ENCODE peak calls at places on chromosome 4, in four cellular contexts. S is ovary, P is tibial nerve, Z is mucosa of descending colon. R is an unnamed sample.

GRCh38 chr4:69984030-69984443 is 11.7 kb upstream of the STATH start:
- DNase-seq in S (no peak), P (no peak), Z (peak), R (no peak)

GRCh38 chr4:7753931-7754465 is 185.7 kb downstream of the AFAP1 start:
- DNase-seq in S (no peak), P (no peak), Z (no peak), R (no peak)

GRCh38 chr4:163121689-163122088 is 45.0 kb downstream of the NAF1 start:
- DNase-seq in S (no peak), P (no peak), Z (no peak), R (no peak)

GRCh38 chr4:146407669-146408084 is 114.1 kb downstream of the SLC10A7 start:
- DNase-seq in S (no peak), P (no peak), Z (no peak), R (no peak)

GRCh38 chr4:157572291-157572690 is 351.8 kb downstream of the GRIA2 start:
- DNase-seq in S (no peak), P (no peak), Z (no peak), R (no peak)

GRCh38 chr4:103091601-103092223 is 7.9 kb downstream of the BDH2 start:
- DNase-seq in S (no peak), P (no peak), Z (peak), R (no peak)

GRCh38 chr4:113434247-113434587 is 327.3 kb downstream of the CAMK2D start:
- DNase-seq in S (no peak), P (no peak), Z (no peak), R (no peak)

GRCh38 chr4:162115323-162115722 is 48.5 kb downstream of the FSTL5 start:
- DNase-seq in S (no peak), P (no peak), Z (no peak), R (no peak)

GRCh38 chr4:26701786-26702227 is 117.9 kb downstream of the TBC1D19 start:
- DNase-seq in S (no peak), P (no peak), Z (no peak), R (no peak)

GRCh38 chr4:186840222-186840701 is 116.6 kb upstream of the FAT1 start:
- DNase-seq in S (peak), P (peak), Z (no peak), R (no peak)

GRCh38 chr4:78024692-78025091 is 32.4 kb upstream of the FRAS1 start:
- DNase-seq in S (no peak), P (no peak), Z (no peak), R (no peak)

GRCh38 chr4:53586121-53586816 is 5.0 kb downstream of the LNX1 start:
- DNase-seq in S (no peak), P (no peak), Z (no peak), R (no peak)

GRCh38 chr4:15926486-15926885 is 12.1 kb downstream of the FGFBP1 start:
- DNase-seq in S (no peak), P (no peak), Z (no peak), R (no peak)

GRCh38 chr4:79048878-79049277 is 109.6 kb upstream of the PAQR3 start:
- DNase-seq in S (no peak), P (no peak), Z (no peak), R (no peak)

DNA sequence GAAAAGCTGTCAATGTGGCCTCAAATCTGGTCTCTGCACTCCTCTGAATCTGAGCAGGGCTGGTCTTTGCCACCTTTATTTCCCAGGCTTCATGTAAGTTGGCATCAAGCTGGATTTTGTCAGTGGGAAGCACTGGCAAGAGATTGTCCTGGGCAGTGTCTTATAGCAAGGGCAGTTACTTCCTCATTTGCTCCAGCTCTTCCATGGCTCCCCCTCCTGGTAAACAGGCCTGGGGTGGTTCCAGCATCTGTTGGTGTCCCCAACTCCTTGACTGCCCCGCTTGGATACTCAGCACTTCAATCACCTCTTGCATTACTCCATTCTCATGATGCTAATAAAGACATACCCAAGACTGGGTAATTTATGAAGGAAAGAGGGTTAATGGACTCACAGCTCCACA is 15.0 kb upstream of the REST start:
- DNase-seq in S (no peak), P (no peak), Z (no peak), R (no peak)
- TF ChIP-seq CTCF in S (no peak), P (no peak), Z (no peak), R (no peak)

DNA sequence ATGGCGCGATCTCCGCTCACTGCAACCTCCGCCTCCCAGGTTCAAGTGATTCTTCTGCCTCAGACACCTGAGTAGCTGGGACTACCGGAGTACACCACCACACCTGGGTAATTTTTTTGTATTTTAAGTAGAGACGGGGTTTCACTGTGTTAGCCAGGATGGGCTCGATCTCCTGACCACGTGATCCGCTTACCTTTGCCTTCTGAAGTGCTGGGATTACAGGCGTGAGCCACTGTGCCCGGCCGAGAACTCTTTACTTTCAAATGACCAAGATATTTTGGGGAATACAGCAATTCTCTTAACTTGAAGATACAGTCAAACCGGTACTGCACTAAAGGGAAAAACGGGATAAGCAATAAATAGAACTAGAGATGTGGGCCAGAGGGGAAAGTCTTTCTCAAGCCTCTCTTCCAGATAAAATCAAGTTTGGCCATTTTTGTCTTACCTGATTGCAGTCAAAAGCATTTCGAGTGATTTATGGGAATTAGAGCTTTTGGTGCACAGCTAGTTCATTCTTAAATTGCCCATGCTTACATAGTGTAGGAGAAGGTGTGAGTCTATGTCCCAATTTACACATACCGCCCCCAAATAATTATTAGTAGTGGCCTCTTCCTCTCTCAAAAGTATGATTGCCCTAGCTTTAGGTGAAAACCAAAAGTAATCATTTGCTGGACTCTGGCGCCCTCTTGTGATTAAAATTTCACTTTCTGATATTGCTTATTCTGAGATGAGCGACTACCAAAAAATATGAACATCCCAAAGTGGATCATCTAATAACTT is 53.2 kb upstream of the ABCG2 start:
- DNase-seq in S (no peak), P (no peak), Z (peak), R (no peak)
- TF ChIP-seq CTCF in S (peak), P (peak), Z (peak), R (peak)

DNA sequence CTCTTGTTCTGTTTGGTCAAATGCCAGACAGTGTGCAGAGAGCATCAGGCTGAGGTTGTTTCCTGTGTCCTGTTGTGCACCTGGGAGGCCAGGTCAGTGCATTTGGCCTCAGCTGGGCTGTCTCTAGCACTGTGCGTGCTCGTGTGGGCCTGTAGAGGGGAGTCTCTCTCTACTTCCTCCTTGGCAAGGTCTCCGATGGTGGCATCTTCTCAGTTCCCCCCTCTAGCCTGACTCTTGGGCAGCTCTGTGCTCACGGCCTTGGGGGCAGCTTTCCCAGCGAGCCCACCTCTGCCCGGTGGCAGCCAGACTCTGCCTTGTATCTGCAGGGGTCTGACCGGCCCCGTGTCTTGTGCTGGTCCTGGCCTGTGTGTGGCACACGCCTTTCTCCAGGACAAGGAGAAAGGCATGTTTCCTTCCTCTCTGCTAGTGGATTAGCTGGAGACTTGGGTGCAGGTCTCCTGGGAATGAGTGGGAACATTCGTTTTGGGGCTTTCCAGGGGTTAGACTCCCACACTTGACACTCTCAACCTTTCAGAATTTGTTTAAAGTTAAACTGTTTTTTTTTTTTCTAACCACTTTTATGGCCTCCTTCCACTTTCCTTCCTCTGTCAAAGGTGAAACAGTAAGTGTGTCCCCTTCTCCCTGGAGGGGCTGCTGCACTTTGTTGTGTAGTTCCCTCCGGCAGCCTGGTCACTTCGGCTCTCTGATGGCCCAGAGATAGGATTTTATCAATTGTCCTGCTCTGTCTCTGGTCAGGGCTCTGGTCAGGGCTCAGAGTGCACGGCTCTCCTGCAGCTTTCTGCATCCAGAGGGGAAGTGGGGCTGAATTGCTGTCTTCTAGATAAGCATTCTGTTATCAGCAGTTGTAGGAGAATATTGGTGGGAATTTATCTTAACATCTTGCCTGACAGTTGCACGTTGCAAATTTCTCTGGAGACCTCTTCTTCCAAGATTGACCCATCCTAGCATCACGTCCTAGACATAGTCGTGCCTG is 62.5 kb downstream of the FAM193A start:
- DNase-seq in S (no peak), P (no peak), Z (peak), R (peak)
- TF ChIP-seq CTCF in S (no peak), P (no peak), Z (no peak), R (peak)

DNA sequence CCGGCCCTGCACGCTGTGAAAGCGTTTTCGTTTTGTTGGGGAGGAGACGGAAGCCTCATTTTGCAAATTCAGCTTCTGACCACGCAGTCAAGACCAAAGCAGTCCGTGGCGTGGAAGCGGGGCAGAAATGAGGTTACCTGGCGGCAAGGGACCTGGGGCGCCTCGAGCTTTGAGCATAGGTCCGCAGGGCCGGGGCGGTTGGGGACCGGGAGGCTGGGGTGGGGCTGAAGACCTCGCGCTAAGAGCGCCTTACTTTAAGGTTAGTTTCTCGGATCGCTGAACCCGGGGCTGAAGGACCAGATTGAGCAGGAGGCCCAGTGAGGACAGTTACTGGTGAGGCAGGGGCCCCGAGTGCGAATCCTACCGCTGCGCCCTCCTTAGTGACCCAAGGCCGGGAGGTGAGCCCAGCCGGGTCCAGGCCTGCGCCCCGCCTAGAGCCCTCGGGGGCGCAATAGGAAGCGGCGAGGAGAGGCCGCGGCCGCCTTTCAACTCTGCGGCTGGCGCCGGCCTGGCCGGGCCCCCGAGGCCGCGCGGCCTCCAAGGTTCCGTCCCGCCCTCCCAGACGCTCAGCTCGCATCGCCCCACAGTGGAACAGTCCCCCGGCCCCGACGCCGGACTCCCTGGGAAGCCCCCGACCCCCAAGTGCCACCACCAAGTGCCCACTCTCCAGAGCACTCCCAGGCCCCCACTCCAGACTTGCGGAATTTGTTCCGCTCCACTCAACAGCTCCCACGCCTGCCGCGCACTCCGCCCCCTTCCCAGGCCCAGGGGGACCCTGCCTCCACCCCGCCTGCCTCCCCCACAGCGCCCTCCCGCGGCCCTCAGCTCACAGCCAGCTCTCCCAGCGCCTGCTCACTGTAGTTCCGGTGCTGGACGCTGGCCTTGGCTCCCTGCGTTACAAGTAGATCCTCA is 7.6 kb downstream of the MSX1 start:
- DNase-seq in S (peak), P (no peak), Z (no peak), R (no peak)
- TF ChIP-seq CTCF in S (no peak), P (no peak), Z (no peak), R (no peak)

GRCh38 chr4:143399113-143399949 is 62.7 kb downstream of the GAB1 start:
- DNase-seq in S (no peak), P (no peak), Z (no peak), R (no peak)
- TF ChIP-seq CTCF in S (no peak), P (peak), Z (peak), R (peak)

GRCh38 chr4:73251384-73251783 is 7.2 kb downstream of the ANKRD17 start:
- DNase-seq in S (no peak), P (no peak), Z (no peak), R (no peak)
- TF ChIP-seq CTCF in S (no peak), P (no peak), Z (no peak), R (no peak)

GRCh38 chr4:55186123-55186522 is 60.7 kb upstream of the KDR start:
- DNase-seq in S (no peak), P (no peak), Z (no peak), R (no peak)

GRCh38 chr4:55186700-55187099 is 61.3 kb upstream of the KDR start:
- DNase-seq in S (no peak), P (no peak), Z (no peak), R (no peak)

GRCh38 chr4:55183926-55184599 is 58.7 kb upstream of the KDR start:
- DNase-seq in S (no peak), P (no peak), Z (no peak), R (no peak)

GRCh38 chr4:55181606-55182005 is 56.2 kb upstream of the KDR start:
- DNase-seq in S (no peak), P (no peak), Z (no peak), R (no peak)

GRCh38 chr4:55184600-55185523 is 59.5 kb upstream of the KDR start:
- DNase-seq in S (peak), P (no peak), Z (peak), R (no peak)
- TF ChIP-seq CTCF in S (no peak), P (no peak), Z (peak), R (peak)

DNA sequence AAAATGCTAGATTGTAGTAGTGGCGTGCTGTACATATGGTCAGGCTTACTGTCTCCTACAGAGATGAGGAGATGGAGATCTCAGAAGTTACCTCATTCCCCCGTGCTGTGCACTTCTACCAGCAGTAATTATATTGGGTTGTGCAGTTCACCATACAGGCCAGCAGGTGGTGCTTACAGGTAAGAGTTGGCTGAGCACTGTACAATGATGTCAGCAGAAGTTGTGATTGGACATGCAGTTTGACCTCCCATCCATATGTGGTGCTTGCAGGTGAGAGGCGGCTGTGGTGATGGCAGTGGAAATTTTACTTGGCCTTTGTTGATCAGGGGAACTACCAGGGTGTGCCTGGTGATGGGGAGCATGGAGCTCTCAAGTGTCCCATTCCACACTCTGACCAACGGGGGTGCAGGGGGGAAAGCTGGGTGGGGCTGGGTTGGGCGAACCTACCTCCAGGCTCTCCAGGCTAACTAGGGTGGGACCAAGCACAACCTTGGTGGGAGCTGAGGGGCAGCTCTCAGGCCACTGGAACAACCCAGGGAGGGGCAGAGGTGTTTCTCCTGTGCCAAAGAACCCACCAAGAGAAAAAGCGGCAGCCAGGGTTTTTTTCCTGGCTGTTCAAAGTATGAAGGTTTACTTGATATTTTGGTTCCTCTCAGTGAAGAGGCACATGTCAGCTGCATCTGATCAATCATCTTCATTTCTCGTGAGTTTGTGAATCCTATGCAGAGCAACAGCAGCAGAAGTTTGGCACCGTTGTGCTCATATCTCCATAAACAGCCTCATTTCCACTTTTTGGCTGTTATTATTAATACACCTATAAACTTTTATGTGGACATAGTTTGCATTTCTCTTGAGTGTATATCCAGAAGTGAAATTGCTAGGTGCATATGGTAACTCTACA is 73.8 kb upstream of the FREM3 start:
- DNase-seq in S (no peak), P (no peak), Z (peak), R (no peak)
- TF ChIP-seq CTCF in S (no peak), P (peak), Z (peak), R (peak)

R was measured in upper lobe of right lung.